ENCODE peak calls at places on chromosomes 7 and 10, in five cellular contexts. L, K, N, R and A are unnamed samples. For H3K4me1, the result is how much of the 10 kb centered on the place peaks cover.

GRCh38 chr10:76191371-76191770 is 759.9 kb downstream of the LRMDA start:
- DNase-seq in R (no peak), K (no peak), N (no peak), L (no peak), A (no peak)

GRCh38 chr10:114869500-114869899 is 47.9 kb downstream of the FHIP2A start:
- DNase-seq in K (peak), R (no peak), L (peak), N (no peak), A (peak)

GRCh38 chr10:112967200-112967599 is 17.2 kb downstream of the TCF7L2 start:
- DNase-seq in K (peak), R (no peak), N (no peak), L (no peak), A (peak)

GRCh38 chr7:157786375-157787274 is 449.8 kb downstream of the DNAJB6 start:
- DNase-seq in K (no peak), N (no peak), R (no peak), L (no peak), A (no peak)

GRCh38 chr10:77351386-77351785 is 286.2 kb downstream of the KCNMA1 start:
- DNase-seq in K (peak), N (no peak), L (peak), R (peak), A (peak)

GRCh38 chr10:60353519-60354258 is 36.0 kb downstream of the ANK3 start:
- DNase-seq in K (no peak), L (peak), R (no peak), N (no peak), A (no peak)

GRCh38 chr7:140494877-140495276 is 15.6 kb upstream of the MKRN1 start:
- DNase-seq in R (no peak), L (no peak), N (no peak), K (no peak), A (no peak)

GRCh38 chr10:97796651-97797050 is 24.9 kb upstream of the SFRP5 start:
- DNase-seq in R (no peak), L (no peak), K (no peak), N (no peak), A (no peak)

GRCh38 chr10:117363027-117363426 is 12.2 kb downstream of the PDZD8 start:
- DNase-seq in R (no peak), L (peak), K (peak), N (no peak), A (peak)

GRCh38 chr10:14774214-14774580 is 500 bp downstream of the FAM107B start:
- DNase-seq in R (no peak), K (no peak), N (no peak), L (no peak), A (no peak)

GRCh38 chr7:143418681-143419458 is 10.2 kb upstream of the EPHA1 start:
- DNase-seq in L (no peak), N (no peak), R (no peak), K (no peak), A (no peak)

GRCh38 chr7:158816995-158817394 is 12.3 kb downstream of the ESYT2 start:
- DNase-seq in R (no peak), N (peak), K (no peak), L (no peak), A (no peak)

GRCh38 chr7:4265056-4265455 is 417.0 kb upstream of the FOXK1 start:
- DNase-seq in K (no peak), N (no peak), R (peak), L (no peak), A (no peak)

GRCh38 chr10:31650010-31650409 is 278.6 kb downstream of the ARHGAP12 start:
- DNase-seq in L (peak), N (peak), K (peak), R (peak), A (peak)

GRCh38 chr7:15567652-15568051 is 5.8 kb upstream of the AGMO start:
- DNase-seq in N (no peak), R (no peak), K (no peak), L (no peak), A (no peak)

GRCh38 chr10:19788075-19788686 is 28.1 kb upstream of the PLXDC2 start:
- DNase-seq in N (no peak), R (no peak), L (peak), K (peak), A (peak)

GRCh38 chr10:27100800-27101347 is 580 bp upstream of the ANKRD26 start:
- DNase-seq in R (no peak), L (no peak), N (no peak), K (no peak), A (no peak)

GRCh38 chr10:93299606-93300353 is 182.4 kb downstream of the MYOF start:
- DNase-seq in N (no peak), K (no peak), R (no peak), L (no peak), A (no peak)

GRCh38 chr7:601573-602340 is 82.1 kb upstream of the PDGFA start:
- DNase-seq in N (peak), R (no peak), L (peak), K (peak), A (peak)

GRCh38 chr10:102791754-102792153 is 45.5 kb downstream of the CYP17A1 start:
- DNase-seq in K (peak), L (no peak), R (no peak), N (no peak), A (no peak)

GRCh38 chr10:20616918-20617801 is 280.0 kb downstream of the NEBL start:
- DNase-seq in K (no peak), R (no peak), N (no peak), L (no peak), A (no peak)

GRCh38 chr10:4262449-4262848 is 477.4 kb upstream of the KLF6 start:
- DNase-seq in K (no peak), N (no peak), L (no peak), R (no peak), A (no peak)

GRCh38 chr10:103612462-103613365 is 119.2 kb downstream of the NEURL1 start:
- DNase-seq in N (peak), K (peak), L (peak), R (no peak), A (no peak)

GRCh38 chr10:32971536-32972091 is 13.6 kb upstream of the ITGB1 start:
- DNase-seq in N (no peak), R (no peak), L (no peak), K (no peak), A (no peak)
- H3K4me3 ChIP-seq in N (no peak), R (no peak), L (no peak), K (no peak), A (no peak)

GRCh38 chr7:26052721-26053120 is 99.3 kb upstream of the NFE2L3 start:
- DNase-seq in K (peak), R (no peak), L (no peak), N (no peak), A (no peak)
- H3K4me1 ChIP-seq in K (under half), R (under half), L (under half), N (under half), A (under half)

GRCh38 chr7:27122075-27122910 is 8.3 kb downstream of the HOXA4 start:
- DNase-seq in N (no peak), K (no peak), R (peak), L (no peak), A (no peak)

GRCh38 chr7:27124096-27124978 is 6.2 kb downstream of the HOXA4 start:
- DNase-seq in K (no peak), N (no peak), R (peak), L (no peak), A (no peak)

GRCh38 chr7:27121656-27122055 is 8.9 kb downstream of the HOXA4 start:
- DNase-seq in K (no peak), R (no peak), L (no peak), N (no peak), A (no peak)

GRCh38 chr7:27123477-27124053 is 7.0 kb downstream of the HOXA4 start:
- DNase-seq in N (no peak), L (no peak), R (peak), K (no peak), A (no peak)

DNA sequence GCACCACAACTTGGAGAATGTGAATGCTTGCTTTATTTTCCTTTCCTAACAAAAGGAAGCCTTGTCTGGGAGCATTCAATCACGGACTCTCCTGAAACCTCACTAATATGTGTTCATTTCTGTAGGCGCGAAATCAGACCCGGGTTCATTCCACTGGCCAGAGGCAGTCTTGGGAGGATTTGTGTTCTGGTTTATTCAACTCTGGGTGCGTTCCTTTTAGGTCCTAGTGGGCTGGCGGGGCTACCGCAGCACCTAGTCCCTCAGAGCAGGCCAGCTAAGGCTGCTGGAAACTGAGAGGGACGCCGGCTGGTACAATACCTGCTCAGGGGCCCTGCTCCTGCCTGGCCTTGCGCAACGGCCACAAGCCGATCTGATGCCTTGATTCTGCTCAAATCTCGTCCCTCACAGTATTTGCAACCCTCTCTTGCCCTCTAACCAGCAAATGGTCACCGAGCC is 7.5 kb downstream of the HOXA4 start:
- DNase-seq in R (peak), L (no peak), K (no peak), N (no peak), A (peak)
- H3K4me3 ChIP-seq in R (no peak), L (no peak), K (no peak), N (peak), A (no peak)

GRCh38 chr10:72688208-72688651 is 3.7 kb upstream of the MCU start:
- DNase-seq in L (peak), K (peak), N (peak), R (peak), A (peak)
- H3K4me1 ChIP-seq in L (under half), K (under half), N (under half), R (under half), A (half or more)

DNA sequence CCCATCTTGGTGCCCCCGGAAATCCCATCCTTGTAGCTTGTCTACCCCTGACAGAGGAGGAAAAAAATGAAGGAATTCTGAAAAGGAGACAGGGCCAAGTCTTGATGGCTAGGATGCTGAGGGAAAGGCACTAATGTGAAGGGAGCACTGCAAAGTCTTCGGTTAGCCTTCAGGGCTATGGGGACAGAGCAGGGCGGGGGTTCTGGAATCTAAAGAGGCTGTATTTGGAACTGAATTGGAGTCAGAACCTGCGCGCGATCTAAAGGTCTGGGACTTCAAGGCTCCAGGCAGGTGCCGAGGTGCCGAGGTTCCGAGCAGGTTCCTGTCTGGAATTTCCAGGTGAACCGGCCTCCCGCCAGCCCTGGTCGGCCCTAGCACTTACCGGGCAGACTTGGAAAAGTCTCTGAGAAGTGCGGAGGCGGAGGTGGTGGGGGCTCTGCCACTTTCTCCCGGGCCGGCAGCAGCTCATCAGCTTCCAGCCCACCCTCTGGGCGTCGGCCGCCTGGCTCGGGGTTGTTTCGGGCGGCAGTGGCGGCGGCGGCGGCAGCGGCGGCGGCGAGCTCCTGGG is 781 bp downstream of the GBX1 start:
- DNase-seq in N (no peak), L (no peak), R (no peak), K (no peak), A (no peak)
- H3K4me3 ChIP-seq in N (peak), L (peak), R (no peak), K (peak), A (peak)

GRCh38 chr7:21867816-21868646 is 77.7 kb downstream of the CDCA7L start:
- DNase-seq in L (no peak), K (no peak), R (no peak), N (no peak), A (no peak)
- H3K4me1 ChIP-seq in L (under half), K (under half), R (under half), N (under half), A (under half)

GRCh38 chr7:135714534-135715009 is 13.4 kb downstream of the SLC13A4 start:
- DNase-seq in K (peak), R (peak), L (peak), N (no peak), A (peak)
- H3K4me3 ChIP-seq in K (no peak), R (no peak), L (no peak), N (no peak), A (peak)